ENCODE peak calls at places on chromosomes 2 and 18, in seven cellular contexts. D is activated gamma-delta T cell treated with Interleukin-2 at 50 U/mL for 16 hours; F is ELF-1; L is keratinocyte; O is activated naive CD8-positive, alpha-beta T cell treated with anti-CD3 and anti-CD28 coated beads, Interleukin-2, amount 10 ng/mL, durations not matched to agents 7 days and 5 days; Q is Caco-2; E is IMR-90. Z is an unnamed sample.

GRCh38 chr2:158717366-158718195 is 77.5 kb upstream of the DAPL1 start:
- DNase-seq in E (no peak), Q (no peak), D (no peak), L (no peak), F (peak; percentile 21), O (no peak), Z (no peak)

GRCh38 chr2:132651115-132652099 is 18.6 kb downstream of the LYPD1 start:
- DNase-seq in L (no peak), F (peak; percentile 24), D (no peak), E (peak; percentile 71), Q (no peak), O (no peak), Z (no peak)

GRCh38 chr2:189002079-189002478 is 27.9 kb downstream of the COL3A1 start:
- DNase-seq in F (no peak), Q (no peak), E (peak; percentile 85), D (no peak), L (peak; percentile 5), O (no peak), Z (no peak)

GRCh38 chr18:79942786-79943607 is 8.5 kb downstream of the SLC66A2 start:
- DNase-seq in E (no peak), O (peak; percentile 16), Q (no peak), L (no peak), F (no peak), D (no peak), Z (no peak)

GRCh38 chr18:3903341-3903740 is 453.4 kb downstream of the TGIF1 start:
- DNase-seq in L (peak; percentile 49), F (no peak), D (no peak), E (peak; percentile 98), O (no peak), Q (no peak), Z (no peak)

GRCh38 chr2:120401275-120402069 is 55.5 kb downstream of the INHBB start:
- DNase-seq in L (no peak), E (no peak), O (no peak), Q (no peak), F (no peak), D (no peak), Z (no peak)

GRCh38 chr2:85714841-85715240 is 20.7 kb downstream of the GNLY start:
- DNase-seq in L (no peak), Q (no peak), O (no peak), F (no peak), D (no peak), E (no peak), Z (no peak)

GRCh38 chr2:152710713-152711112 is 6.5 kb downstream of the PRPF40A start:
- DNase-seq in Q (no peak), E (peak; percentile 86), D (no peak), F (no peak), O (no peak), L (no peak), Z (no peak)

GRCh38 chr2:5799348-5799747 is 107.2 kb downstream of the SOX11 start:
- DNase-seq in E (no peak), O (no peak), D (no peak), L (no peak), F (no peak), Q (no peak), Z (no peak)

GRCh38 chr2:226002438-226002837 is 602.9 kb downstream of the NYAP2 start:
- DNase-seq in F (peak; percentile 1), D (no peak), E (peak; percentile 90), Q (no peak), L (no peak), O (no peak), Z (no peak)

GRCh38 chr2:237995036-237995435 is 28.2 kb downstream of the UBE2F start:
- DNase-seq in O (no peak), D (no peak), E (no peak), Q (no peak), F (peak; percentile 42), L (no peak), Z (no peak)

GRCh38 chr2:199136681-199137080 is 321.1 kb downstream of the SATB2 start:
- DNase-seq in F (no peak), E (peak; percentile 87), O (no peak), Q (no peak), D (no peak), L (no peak), Z (no peak)

GRCh38 chr18:11391636-11392035 is 217.8 kb upstream of the SLC35G4 start:
- DNase-seq in E (peak; percentile 37), F (no peak), Q (no peak), O (no peak), L (no peak), D (no peak), Z (no peak)

GRCh38 chr2:84832772-84833461 is 48.0 kb downstream of the TRABD2A start:
- DNase-seq in Q (no peak), O (no peak), E (peak; percentile 17), L (no peak), F (peak; percentile 50), D (no peak), Z (no peak)

GRCh38 chr2:71492112-71492511 is 38.8 kb downstream of the DYSF start:
- DNase-seq in O (no peak), E (no peak), L (no peak), D (no peak), F (no peak), Q (no peak), Z (no peak)

GRCh38 chr2:33018271-33018670 is 71.5 kb downstream of the LTBP1 start:
- DNase-seq in O (no peak), E (no peak), D (no peak), L (no peak), F (no peak), Q (no peak), Z (no peak)

GRCh38 chr18:24560511-24560981 is 100.1 kb downstream of the HRH4 start:
- DNase-seq in E (no peak), L (peak; percentile 26), F (peak; percentile 76), D (no peak), Q (peak; percentile 57), O (no peak), Z (no peak)

GRCh38 chr18:13302611-13303267 is 84.2 kb downstream of the LDLRAD4 start:
- DNase-seq in E (no peak), D (no peak), O (no peak), Q (no peak), L (no peak), F (no peak), Z (no peak)

GRCh38 chr2:240932001-240932723 is 26.0 kb downstream of the CROCC2 start:
- DNase-seq in L (no peak), O (no peak), D (no peak), E (no peak), Q (no peak), F (peak; percentile 0), Z (no peak)